ENCODE peak calls at places on chromosomes 13 and 19, in six cellular contexts. X, R, S, D, O and H are unnamed samples.

GRCh38 chr19:50025794-50026549 is at the start of gene ZNF473:
- DNase-seq in O (peak), R (peak), X (peak), D (peak), S (no peak), H (peak)

GRCh38 chr13:36377822-36378480 is 31.8 kb upstream of the SPART start:
- DNase-seq in O (no peak), D (no peak), X (no peak), R (no peak), S (peak), H (no peak)

GRCh38 chr13:93963266-93964131 is 516.0 kb downstream of the DCT start:
- DNase-seq in S (peak), X (no peak), R (no peak), D (peak), O (no peak), H (peak)

GRCh38 chr13:45316996-45317395 is 24.0 kb downstream of the TPT1 start:
- DNase-seq in X (no peak), O (no peak), D (no peak), S (no peak), R (no peak), H (no peak)

GRCh38 chr19:58545286-58546068 is 1.6 kb downstream of the TRIM28 start:
- DNase-seq in X (no peak), O (no peak), D (no peak), S (no peak), R (no peak), H (no peak)

GRCh38 chr13:110238795-110239194 is 68.2 kb downstream of the COL4A1 start:
- DNase-seq in O (no peak), D (no peak), R (no peak), S (no peak), X (no peak), H (no peak)

GRCh38 chr19:56764296-56764695 is 76.2 kb downstream of the PEG3 start:
- DNase-seq in R (no peak), S (peak), O (no peak), X (no peak), D (no peak), H (no peak)

GRCh38 chr19:45754323-45754722 is 14.7 kb downstream of the SIX5 start:
- DNase-seq in X (no peak), S (no peak), D (no peak), R (no peak), O (no peak), H (no peak)

GRCh38 chr19:32168111-32168510 is 177.3 kb upstream of the ZNF507 start:
- DNase-seq in D (no peak), O (no peak), R (no peak), S (no peak), X (no peak), H (no peak)

GRCh38 chr13:79190932-79191331 is 215.1 kb downstream of the RBM26 start:
- DNase-seq in S (no peak), O (no peak), X (no peak), D (no peak), R (no peak), H (no peak)

GRCh38 chr19:29492761-29493160 is 33.0 kb upstream of the VSTM2B start:
- DNase-seq in O (no peak), D (no peak), S (no peak), X (no peak), R (no peak), H (no peak)

GRCh38 chr19:21751379-21751778 is 16.0 kb downstream of the ZNF100 start:
- DNase-seq in O (no peak), X (no peak), D (no peak), S (no peak), R (no peak), H (no peak)

GRCh38 chr13:113560645-113561416 is 23.7 kb upstream of the TFDP1 start:
- DNase-seq in X (no peak), S (no peak), D (no peak), O (no peak), R (no peak), H (no peak)

GRCh38 chr13:95485045-95485517 is 67.4 kb upstream of the CLDN10 start:
- DNase-seq in S (peak), D (no peak), O (peak), R (peak), X (no peak), H (no peak)

GRCh38 chr19:55208880-55209429 is 346 bp downstream of the PTPRH start:
- DNase-seq in R (no peak), X (peak), D (no peak), S (no peak), O (no peak), H (no peak)

GRCh38 chr19:45187421-45188100 is 9.0 kb downstream of the BLOC1S3 start:
- DNase-seq in X (peak), O (peak), S (no peak), R (peak), D (peak), H (peak)

GRCh38 chr19:53101518-53101917 is 1.7 kb downstream of the ZNF160 start:
- DNase-seq in R (peak), D (no peak), S (no peak), O (no peak), X (no peak), H (no peak)

GRCh38 chr19:2345076-2345475 is 15.0 kb upstream of the TMPRSS9 start:
- DNase-seq in O (no peak), S (no peak), R (no peak), X (no peak), D (no peak), H (no peak)

GRCh38 chr19:46520616-46521015 is 24.9 kb upstream of the PNMA8B start:
- DNase-seq in R (no peak), S (no peak), O (no peak), D (no peak), X (peak), H (peak)

GRCh38 chr13:109400192-109400591 is 386.2 kb downstream of the IRS2 start:
- DNase-seq in R (no peak), D (no peak), O (no peak), S (no peak), X (peak), H (no peak)

GRCh38 chr19:52789440-52789839 is 2.8 kb upstream of the ZNF600 start:
- DNase-seq in S (no peak), D (no peak), R (no peak), O (no peak), X (no peak), H (no peak)

GRCh38 chr13:82115391-82115790 is 1766.9 kb downstream of the SLITRK1 start:
- DNase-seq in O (no peak), S (no peak), R (no peak), D (no peak), X (no peak), H (no peak)

GRCh38 chr19:11264452-11265176 is 2.3 kb upstream of the DOCK6 start:
- DNase-seq in D (no peak), R (no peak), X (peak), O (peak), S (peak), H (no peak)

GRCh38 chr19:1474011-1474764 is 4.8 kb downstream of the C19orf25 start:
- DNase-seq in D (no peak), S (no peak), X (no peak), R (no peak), O (no peak), H (no peak)